ENCODE peak calls at places on chromosomes 6 and 20, in seven cellular contexts. X is fibroblast of lung, N is lower lobe of right lung, P is right lobe of liver, Z is neural progenitor cell, O is fibroblast of mammary gland, C is AG04450. G is an unnamed sample.

GRCh38 chr20:49318430-49319203 is 40.8 kb upstream of the ZNFX1 start:
- DNase-seq in N (peak), O (no peak), C (no peak), X (no peak), P (peak), Z (peak), G (no peak)

GRCh38 chr6:43743682-43744381 is 26.2 kb upstream of the VEGFA start:
- DNase-seq in Z (no peak), O (no peak), X (no peak), N (no peak), P (peak), C (no peak), G (no peak)

GRCh38 chr6:75431379-75431778 is 62.2 kb downstream of the FILIP1 start:
- DNase-seq in P (no peak), Z (no peak), O (peak), C (no peak), X (peak), N (no peak), G (no peak)

GRCh38 chr6:73942581-73942980 is 246.6 kb downstream of the CD109 start:
- DNase-seq in Z (peak), O (peak), C (peak), N (no peak), P (no peak), X (peak), G (peak)

GRCh38 chr6:130978660-130979396 is 84.2 kb downstream of the EPB41L2 start:
- DNase-seq in Z (no peak), N (no peak), P (no peak), X (no peak), O (no peak), C (no peak), G (no peak)

GRCh38 chr6:14606353-14606752 is 488.8 kb downstream of the CD83 start:
- DNase-seq in O (no peak), N (no peak), P (no peak), X (no peak), C (no peak), Z (no peak), G (no peak)

GRCh38 chr20:695165-695866 is 19.7 kb upstream of the SCRT2 start:
- DNase-seq in N (no peak), O (no peak), X (no peak), P (no peak), C (no peak), Z (no peak), G (peak)

GRCh38 chr6:36873612-36874011 is 991 bp downstream of the PPIL1 start:
- DNase-seq in X (no peak), C (no peak), O (no peak), N (no peak), P (no peak), Z (no peak), G (no peak)

GRCh38 chr6:36249010-36249409 is 20.9 kb upstream of the PNPLA1 start:
- DNase-seq in O (peak), P (no peak), C (peak), Z (no peak), X (peak), N (no peak), G (no peak)

GRCh38 chr20:59920944-59921343 is 12.5 kb downstream of the SYCP2 start:
- DNase-seq in N (no peak), O (no peak), C (no peak), Z (no peak), P (no peak), X (no peak), G (no peak)

GRCh38 chr6:46904117-46904516 is 17.6 kb downstream of the ADGRF5 start:
- DNase-seq in X (no peak), C (no peak), Z (no peak), P (no peak), N (no peak), O (no peak), G (no peak)

GRCh38 chr6:71489736-71490135 is 201.1 kb downstream of the OGFRL1 start:
- DNase-seq in O (peak), P (no peak), X (peak), N (no peak), C (peak), Z (no peak), G (peak)

GRCh38 chr6:34731393-34732060 is 25.8 kb upstream of the SNRPC start:
- DNase-seq in X (no peak), C (no peak), P (no peak), Z (no peak), N (no peak), O (no peak), G (no peak)

GRCh38 chr6:53979468-53980067 is 131.7 kb upstream of the MLIP start:
- DNase-seq in N (no peak), O (peak), P (no peak), C (no peak), Z (peak), X (peak), G (peak)

GRCh38 chr6:48743738-48744137 is 632.7 kb upstream of the PTCHD4 start:
- DNase-seq in O (no peak), C (no peak), P (no peak), N (no peak), Z (no peak), X (no peak), G (peak)

GRCh38 chr6:25637946-25638345 is 14.1 kb upstream of the SCGN start:
- DNase-seq in X (no peak), P (peak), C (no peak), Z (peak), N (no peak), O (no peak), G (no peak)

GRCh38 chr20:3786665-3787639 is at the start of gene CENPB:
- DNase-seq in C (no peak), Z (peak), X (peak), P (peak), N (peak), O (peak), G (peak)

GRCh38 chr20:10596726-10597125 is 77.1 kb downstream of the JAG1 start:
- DNase-seq in C (peak), N (no peak), X (peak), Z (no peak), O (peak), P (no peak), G (peak)

GRCh38 chr20:37155987-37156386 is 23.1 kb upstream of the RPN2 start:
- DNase-seq in O (no peak), C (no peak), P (no peak), Z (no peak), N (no peak), X (no peak), G (no peak)

GRCh38 chr6:44011350-44011925 is 115.8 kb downstream of the MRPL14 start:
- DNase-seq in Z (no peak), P (no peak), O (no peak), N (no peak), C (no peak), X (no peak), G (peak)

GRCh38 chr6:113432729-113433505 is 424.2 kb upstream of the MARCKS start:
- DNase-seq in X (peak), N (no peak), O (peak), Z (no peak), P (peak), C (no peak), G (no peak)

GRCh38 chr6:113437571-113437970 is 419.6 kb upstream of the MARCKS start:
- DNase-seq in N (no peak), P (no peak), Z (no peak), X (no peak), O (no peak), C (no peak), G (no peak)

GRCh38 chr6:113434641-113435040 is 422.5 kb upstream of the MARCKS start:
- DNase-seq in X (no peak), P (no peak), Z (no peak), C (no peak), N (no peak), O (no peak), G (no peak)

GRCh38 chr6:113428702-113429101 is 428.4 kb upstream of the MARCKS start:
- DNase-seq in N (no peak), C (no peak), X (no peak), O (no peak), P (no peak), Z (no peak), G (peak)

DNA sequence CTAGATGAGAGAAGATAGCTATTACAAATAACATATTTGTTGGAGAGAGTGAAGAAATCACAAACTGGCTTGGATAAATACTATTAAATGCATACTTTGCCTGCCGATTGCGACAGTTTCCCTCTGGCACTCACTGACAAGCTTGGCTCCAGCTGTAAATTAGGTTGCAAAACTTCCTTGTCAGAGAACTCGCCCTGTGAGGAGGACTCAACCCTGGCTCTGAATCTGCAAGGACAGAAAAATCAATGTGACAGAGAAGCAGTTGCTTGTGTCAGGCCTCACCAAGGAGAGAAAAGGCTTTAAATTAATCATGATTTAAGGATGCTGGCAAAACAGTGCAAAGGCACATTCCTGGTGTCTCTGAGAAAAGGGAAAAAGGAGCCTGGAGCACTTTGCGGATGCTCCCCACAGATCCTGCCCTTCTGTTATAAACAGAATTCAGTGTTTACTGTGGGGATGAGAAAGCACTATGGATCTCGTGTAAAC is 423.6 kb upstream of the MARCKS start:
- DNase-seq in X (peak), C (peak), N (peak), O (peak), Z (no peak), P (peak), G (peak)
- H3K4me3 ChIP-seq in X (no peak), C (no peak), N (no peak), O (no peak), Z (no peak), P (no peak), G (no peak)

GRCh38 chr20:41889871-41890224 is 271.7 kb upstream of the CHD6 start:
- DNase-seq in Z (no peak), C (no peak), X (no peak), O (no peak), N (no peak), P (no peak), G (no peak)

GRCh38 chr20:41892031-41892430 is 273.9 kb upstream of the CHD6 start:
- DNase-seq in O (no peak), Z (no peak), N (no peak), P (no peak), X (no peak), C (no peak), G (no peak)

GRCh38 chr20:41887500-41887899 is 269.3 kb upstream of the CHD6 start:
- DNase-seq in O (no peak), N (no peak), P (no peak), X (no peak), Z (no peak), C (no peak), G (no peak)

GRCh38 chr20:41888434-41888833 is 270.3 kb upstream of the CHD6 start:
- DNase-seq in N (no peak), P (no peak), C (no peak), Z (no peak), O (no peak), X (no peak), G (no peak)

DNA sequence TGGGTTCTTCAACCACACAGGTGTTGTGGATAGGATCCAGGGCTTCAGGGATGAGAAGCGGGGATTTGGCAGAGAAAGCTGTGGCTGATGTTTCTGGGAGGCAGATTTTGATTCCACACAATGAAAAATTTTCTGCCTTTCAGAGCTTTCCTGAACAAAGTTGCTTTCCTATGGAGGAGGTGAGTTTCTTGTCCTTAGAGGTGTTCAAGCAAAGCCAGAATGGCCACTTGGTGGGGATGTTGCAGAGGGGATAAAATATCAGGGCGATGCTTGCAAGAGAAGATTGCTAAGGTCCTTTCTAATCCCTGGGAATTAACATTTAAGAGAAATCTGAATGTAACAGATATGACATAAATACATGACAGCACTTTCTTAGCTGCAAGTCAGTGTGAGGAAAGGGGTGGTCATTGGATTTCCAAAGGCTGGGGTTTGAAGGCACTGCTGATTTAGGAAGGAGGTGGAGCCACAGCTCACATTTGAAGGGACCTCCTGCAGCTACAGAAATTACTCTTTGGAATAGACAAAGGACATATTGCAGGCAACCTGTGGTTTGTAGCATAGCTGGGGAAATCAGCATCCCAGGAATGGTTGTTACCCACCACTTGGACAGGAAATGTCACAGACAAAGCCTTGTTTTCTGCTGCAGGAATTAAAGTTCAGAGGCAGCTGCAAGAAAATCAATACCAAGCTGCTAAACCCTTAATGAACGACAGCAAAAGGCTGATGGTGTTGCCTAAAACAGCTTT is 271.1 kb upstream of the CHD6 start:
- DNase-seq in Z (peak), N (no peak), P (no peak), O (no peak), C (no peak), X (no peak), G (no peak)
- TF ChIP-seq CTCF in Z (peak), N (no peak), P (no peak), O (no peak), C (no peak), X (no peak), G (no peak)

DNA sequence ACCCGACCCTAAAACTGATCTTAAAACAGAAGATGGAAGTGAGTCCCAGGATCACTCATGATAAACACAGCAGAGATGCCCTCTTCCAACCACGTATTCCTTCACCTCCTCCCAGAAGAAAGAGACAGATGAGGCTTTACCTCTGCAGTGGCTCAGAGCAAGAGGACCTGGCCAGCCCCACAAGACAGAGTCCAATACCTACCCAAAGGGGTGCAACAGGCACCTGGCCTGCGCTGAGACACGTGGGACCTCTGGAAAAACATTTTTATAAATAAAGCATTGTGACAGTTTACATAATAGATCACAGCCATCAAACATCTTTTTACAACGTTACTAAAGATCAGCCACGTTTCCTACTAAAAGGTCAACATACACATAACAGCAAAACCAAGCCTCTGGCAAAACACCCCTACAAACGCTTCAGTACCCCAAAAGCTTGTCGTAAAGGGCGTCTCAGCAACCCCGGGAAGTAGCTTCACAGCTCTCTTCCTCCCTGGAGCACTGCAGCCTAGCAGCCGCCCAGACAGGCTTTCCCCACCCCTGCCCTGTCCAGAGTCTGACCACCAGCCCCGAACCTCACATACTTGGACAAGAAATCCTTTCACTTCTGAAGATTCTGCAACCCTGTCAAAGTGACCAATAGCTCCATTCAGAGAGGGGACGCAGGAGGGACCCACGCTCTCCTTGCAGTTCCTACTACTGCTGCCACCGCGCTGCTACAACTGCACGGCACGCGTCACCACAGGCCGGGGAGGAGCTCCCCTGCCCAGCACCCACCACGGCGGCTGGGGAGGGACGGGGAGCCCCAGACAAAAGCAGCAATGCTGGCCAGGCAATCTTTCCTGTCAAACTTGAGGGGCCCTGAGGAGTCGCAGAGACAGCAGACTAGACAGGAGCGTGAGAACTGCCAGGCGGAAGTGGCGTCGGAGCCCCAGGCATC is 2.8 kb downstream of the TAF4 start:
- DNase-seq in N (no peak), O (no peak), C (no peak), P (no peak), Z (no peak), X (no peak), G (no peak)
- H3K4me3 ChIP-seq in N (peak), O (no peak), C (peak), P (no peak), Z (peak), X (peak), G (peak)

GRCh38 chr20:41163821-41164220 is 26.5 kb downstream of the PLCG1 start:
- DNase-seq in O (no peak), N (no peak), P (no peak), Z (no peak), C (no peak), X (no peak), G (no peak)

GRCh38 chr20:41159547-41159946 is 22.2 kb downstream of the PLCG1 start:
- DNase-seq in N (no peak), P (no peak), Z (no peak), C (no peak), O (no peak), X (no peak), G (no peak)

GRCh38 chr20:41162396-41162795 is 25.1 kb downstream of the PLCG1 start:
- DNase-seq in Z (no peak), P (no peak), N (no peak), X (no peak), C (no peak), O (no peak), G (no peak)

GRCh38 chr20:41160686-41161085 is 23.3 kb downstream of the PLCG1 start:
- DNase-seq in X (no peak), O (no peak), Z (no peak), N (no peak), C (no peak), P (no peak), G (no peak)

DNA sequence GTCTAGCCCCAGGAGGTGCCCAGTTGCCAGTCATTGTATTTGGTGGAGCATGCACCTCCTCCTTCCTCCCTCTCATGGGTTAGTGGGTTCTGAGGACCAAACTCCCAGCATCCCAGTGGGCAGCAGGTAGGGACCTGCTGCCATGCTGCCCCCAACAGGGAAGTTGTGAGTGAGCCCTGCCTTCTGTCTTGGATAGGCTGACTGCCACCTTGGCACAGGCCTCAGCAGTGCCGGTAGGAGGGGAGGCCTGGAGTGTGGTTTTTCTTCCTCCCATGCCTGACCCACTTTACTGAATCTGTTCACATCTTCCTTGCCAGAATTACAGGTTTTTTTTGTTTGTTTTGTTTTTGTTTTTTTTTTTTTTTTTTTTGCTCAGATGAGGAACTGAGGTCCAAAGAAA is 24.5 kb downstream of the PLCG1 start:
- DNase-seq in O (no peak), Z (no peak), C (no peak), P (no peak), X (no peak), N (no peak), G (no peak)
- TF ChIP-seq CTCF in O (no peak), Z (no peak), C (no peak), P (no peak), X (no peak), N (no peak), G (no peak)

GRCh38 chr6:159042003-159042823 is 2.6 kb downstream of the TAGAP start:
- DNase-seq in Z (peak), C (peak), N (no peak), X (peak), P (peak), O (peak), G (peak)

GRCh38 chr6:159041181-159041580 is 3.6 kb downstream of the TAGAP start:
- DNase-seq in N (no peak), C (no peak), O (no peak), P (no peak), Z (no peak), X (no peak), G (no peak)

GRCh38 chr6:159043236-159043635 is 1.6 kb downstream of the TAGAP start:
- DNase-seq in Z (no peak), P (no peak), N (no peak), X (no peak), O (no peak), C (no peak), G (no peak)

GRCh38 chr6:159043986-159044385 is 805 bp downstream of the TAGAP start:
- DNase-seq in C (no peak), P (no peak), X (no peak), N (no peak), O (no peak), Z (no peak), G (no peak)

GRCh38 chr6:159042824-159043181 is 2.0 kb downstream of the TAGAP start:
- DNase-seq in C (no peak), X (no peak), O (no peak), Z (no peak), N (no peak), P (no peak), G (no peak)
- H3K4me3 ChIP-seq in C (no peak), X (no peak), O (no peak), Z (no peak), N (peak), P (peak), G (no peak)

GRCh38 chr6:156850356-156850755 is 73.2 kb downstream of the ARID1B start:
- DNase-seq in Z (no peak), P (no peak), X (no peak), N (no peak), O (no peak), C (no peak), G (no peak)
- TF ChIP-seq CTCF in Z (no peak), P (no peak), X (no peak), N (no peak), O (no peak), C (no peak), G (no peak)

GRCh38 chr6:169112483-169113320 is 140.9 kb downstream of the THBS2 start:
- DNase-seq in C (no peak), X (no peak), P (no peak), Z (no peak), N (no peak), O (no peak), G (no peak)
- H3K4me3 ChIP-seq in C (no peak), X (no peak), P (no peak), Z (no peak), N (no peak), O (no peak), G (no peak)

G was measured in astrocyte.